ENCODE peak calls at places on chromosomes 5 and 9, in six cellular contexts. X is CD8-positive, alpha-beta memory T cell; O is ovary; W is GM23338; T is HCT116; C is astrocyte of the spinal cord. E is an unnamed sample.

GRCh38 chr5:93920956-93921355 is 179.6 kb upstream of the POU5F2 start:
- DNase-seq in T (no peak), C (no peak), O (no peak), W (no peak), X (no peak), E (peak; percentile 76)

GRCh38 chr5:52342361-52342760 is 445.4 kb upstream of the ITGA1 start:
- DNase-seq in O (no peak), T (no peak), C (no peak), W (no peak), X (no peak), E (no peak)

GRCh38 chr9:70405808-70406445 is 8.5 kb downstream of the KLF9 start:
- DNase-seq in X (no peak), O (peak; percentile 16), W (peak; percentile 38), T (no peak), C (no peak), E (no peak)

GRCh38 chr5:159518361-159518760 is 188.1 kb upstream of the IL12B start:
- DNase-seq in X (no peak), O (no peak), W (no peak), C (peak; percentile 69), T (no peak), E (no peak)

GRCh38 chr5:179143446-179143845 is 83.3 kb downstream of the ZNF354C start:
- DNase-seq in C (no peak), O (no peak), T (peak; percentile 36), W (peak; percentile 79), X (no peak), E (no peak)

GRCh38 chr5:114500756-114501155 is 138.9 kb downstream of the KCNN2 start:
- DNase-seq in O (no peak), X (no peak), C (no peak), T (no peak), W (no peak), E (no peak)

GRCh38 chr5:135157421-135158314 is 123.6 kb upstream of the PITX1 start:
- DNase-seq in W (no peak), X (no peak), O (no peak), C (no peak), T (no peak), E (no peak)

GRCh38 chr9:130466537-130467217 is 21.9 kb downstream of the ASS1 start:
- DNase-seq in T (no peak), O (no peak), C (no peak), W (no peak), X (no peak), E (no peak)

GRCh38 chr9:11928871-11929321 is 764.3 kb upstream of the TYRP1 start:
- DNase-seq in T (no peak), W (no peak), C (no peak), X (no peak), O (no peak), E (no peak)

GRCh38 chr5:147911427-147911826 is 5.1 kb upstream of the C5orf46 start:
- DNase-seq in C (no peak), W (no peak), O (no peak), X (no peak), T (no peak), E (no peak)

GRCh38 chr5:58458851-58459275 is 1.0 kb downstream of the PLK2 start:
- DNase-seq in O (no peak), C (peak; percentile 57), X (no peak), T (peak; percentile 55), W (peak; percentile 12), E (no peak)

GRCh38 chr9:89661391-89661949 is 56.7 kb downstream of the GADD45G start:
- DNase-seq in O (no peak), T (no peak), W (no peak), X (no peak), C (no peak), E (no peak)

GRCh38 chr5:139046551-139046950 is 151.6 kb downstream of the SIL1 start:
- DNase-seq in C (peak; percentile 19), O (no peak), T (no peak), W (no peak), X (no peak), E (no peak)

GRCh38 chr5:136198453-136198852 is 5.5 kb upstream of the SMIM32 start:
- DNase-seq in W (no peak), X (no peak), C (no peak), O (no peak), T (no peak), E (no peak)

GRCh38 chr9:38263534-38263933 is 129.0 kb upstream of the ALDH1B1 start:
- DNase-seq in O (no peak), T (peak; percentile 7), W (peak; percentile 48), X (no peak), C (peak; percentile 42), E (peak; percentile 27)

GRCh38 chr5:72191404-72191803 is 84.1 kb downstream of the MAP1B start:
- DNase-seq in X (no peak), W (no peak), T (no peak), C (no peak), O (no peak), E (no peak)

GRCh38 chr5:148912714-148913398 is 86.4 kb downstream of the ADRB2 start:
- DNase-seq in O (no peak), C (peak; percentile 91), X (no peak), T (peak; percentile 54), W (peak; percentile 88), E (no peak)

GRCh38 chr5:17302590-17302989 is 85.2 kb downstream of the BASP1 start:
- DNase-seq in O (no peak), W (no peak), C (no peak), X (no peak), T (no peak), E (no peak)

GRCh38 chr9:10957878-10958277 is 345.1 kb upstream of the PTPRD start:
- DNase-seq in W (no peak), X (no peak), O (no peak), C (no peak), T (no peak), E (no peak)

GRCh38 chr5:37578176-37578575 is 199.1 kb downstream of the WDR70 start:
- DNase-seq in W (no peak), O (no peak), T (no peak), C (no peak), X (no peak), E (no peak)

GRCh38 chr5:157558089-157558595 is 17.4 kb downstream of the ADAM19 start:
- DNase-seq in T (no peak), X (no peak), O (no peak), W (no peak), C (peak; percentile 94), E (no peak)

GRCh38 chr9:79551999-79552398 is 19.8 kb upstream of the TLE4 start:
- DNase-seq in C (no peak), W (no peak), T (no peak), X (no peak), O (no peak), E (no peak)

GRCh38 chr5:106854941-106855340 is 815.8 kb downstream of the EFNA5 start:
- DNase-seq in X (no peak), O (no peak), W (no peak), C (no peak), T (no peak), E (no peak)

DNA sequence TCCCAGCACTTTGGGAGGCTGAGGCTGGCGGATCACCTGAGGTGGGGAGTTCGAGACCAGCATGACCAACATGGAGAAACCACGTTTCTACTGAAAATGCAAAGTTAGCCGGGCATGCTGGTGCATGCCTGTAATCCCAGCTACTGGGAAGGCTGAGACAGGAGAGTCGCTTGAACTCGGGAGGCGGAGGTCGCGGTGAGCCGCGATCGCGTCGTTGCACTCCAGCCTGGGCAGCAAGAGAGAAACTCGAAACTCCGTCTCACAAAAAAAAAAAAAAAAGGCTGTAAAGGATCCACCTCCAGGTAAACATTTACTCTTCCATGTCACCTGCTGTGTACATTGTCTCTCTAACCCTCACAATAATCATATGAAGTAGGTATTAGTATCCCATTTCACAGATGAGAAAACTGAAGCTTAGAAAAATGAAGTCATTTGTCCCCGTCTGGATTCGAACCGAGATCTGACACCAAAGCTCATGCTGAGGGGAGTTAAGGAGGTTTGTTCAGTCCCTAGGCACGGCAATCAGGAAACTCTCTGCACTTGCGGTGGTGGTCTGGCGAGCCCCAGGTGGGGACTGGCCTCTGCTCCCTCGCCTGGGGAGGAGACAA is 494 bp upstream of the DOCK2 start:
- DNase-seq in T (no peak), W (peak; percentile 38), X (no peak), O (no peak), C (no peak), E (no peak)
- H3K4me3 ChIP-seq in T (no peak overlapping the region), W (peak overlapping the region; percentile 86), X (peak overlapping the region; percentile 96), O (no peak overlapping the region), C (peak overlapping the region; percentile 23), E (peak overlapping the region; percentile 87)

GRCh38 chr5:100840769-100841168 is 62.3 kb downstream of the ST8SIA4 start:
- DNase-seq in X (no peak), W (no peak), C (no peak), O (no peak), T (no peak), E (no peak)
- H3K4me3 ChIP-seq in X (peak overlapping the region; percentile 19), W (no peak overlapping the region), C (no peak overlapping the region), O (no peak overlapping the region), T (no peak overlapping the region), E (no peak overlapping the region)

GRCh38 chr5:141476132-141476909 is 555 bp downstream of the PCDHGC3 start:
- DNase-seq in C (peak; percentile 85), X (no peak), W (peak; percentile 64), T (no peak), O (peak; percentile 71), E (no peak)

GRCh38 chr5:141478321-141478945 is 2.7 kb downstream of the PCDHGC3 start:
- DNase-seq in C (peak; percentile 29), T (no peak), X (no peak), O (peak; percentile 47), W (peak; percentile 91), E (no peak)

GRCh38 chr5:141479776-141480175 is 4.0 kb downstream of the PCDHGC3 start:
- DNase-seq in X (no peak), T (no peak), W (no peak), C (no peak), O (no peak), E (no peak)

GRCh38 chr5:141477169-141477568 is 1.4 kb downstream of the PCDHGC3 start:
- DNase-seq in C (no peak), W (no peak), X (no peak), O (no peak), T (no peak), E (no peak)

DNA sequence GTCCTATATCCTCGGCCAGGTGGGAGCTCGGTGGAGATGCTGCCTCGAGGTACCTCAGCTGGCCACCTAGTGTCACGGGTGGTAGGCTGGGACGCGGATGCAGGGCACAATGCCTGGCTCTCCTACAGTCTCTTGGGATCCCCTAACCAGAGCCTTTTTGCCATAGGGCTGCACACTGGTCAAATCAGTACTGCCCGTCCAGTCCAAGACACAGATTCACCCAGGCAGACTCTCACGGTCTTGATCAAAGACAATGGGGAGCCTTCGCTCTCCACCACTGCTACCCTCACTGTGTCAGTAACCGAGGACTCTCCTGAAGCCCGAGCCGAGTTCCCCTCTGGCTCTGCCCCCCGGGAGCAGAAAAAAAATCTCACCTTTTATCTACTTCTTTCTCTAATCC is 2.0 kb downstream of the PCDHGC3 start:
- DNase-seq in C (no peak), O (no peak), X (no peak), W (no peak), T (no peak), E (no peak)
- H3K4me3 ChIP-seq in C (peak overlapping the region; percentile 61), O (peak overlapping the region; percentile 59), X (no peak overlapping the region), W (peak overlapping the region; percentile 44), T (no peak overlapping the region), E (no peak overlapping the region)

GRCh38 chr9:123756484-123757106 is 173.3 kb downstream of the DENND1A start:
- DNase-seq in O (no peak), W (no peak), X (no peak), C (no peak), T (no peak), E (no peak)
- H3K4me3 ChIP-seq in O (no peak overlapping the region), W (no peak overlapping the region), X (no peak overlapping the region), C (no peak overlapping the region), T (no peak overlapping the region), E (no peak overlapping the region)